ENCODE peak calls at places on chromosome 13, in eight cellular contexts. One of them, this sample, is unnamed.

GRCh38 chr13:21225841-21226581 is 49.6 kb downstream of the MRPL57 start:
- DNase-seq in neural progenitor cell: no peak
- DNase-seq in lower leg skin: no peak
- DNase-seq in lung: peak; percentile 23
- DNase-seq in choroid plexus epithelial cell: no peak
- DNase-seq in MM.1S: no peak
- DNase-seq in pancreas: no peak
- DNase-seq in stomach: no peak
- DNase-seq in this sample: no peak

GRCh38 chr13:59211636-59212035 is 952.1 kb downstream of the DIAPH3 start:
- DNase-seq in lung: no peak
- DNase-seq in lower leg skin: no peak
- DNase-seq in MM.1S: no peak
- DNase-seq in choroid plexus epithelial cell: no peak
- DNase-seq in neural progenitor cell: peak; percentile 23
- DNase-seq in stomach: no peak
- DNase-seq in pancreas: no peak
- DNase-seq in this sample: no peak

GRCh38 chr13:20231839-20232555 is at the start of gene GJB6:
- DNase-seq in lung: no peak
- DNase-seq in MM.1S: no peak
- DNase-seq in pancreas: peak; percentile 73
- DNase-seq in lower leg skin: no peak
- DNase-seq in neural progenitor cell: peak; percentile 82
- DNase-seq in choroid plexus epithelial cell: no peak
- DNase-seq in stomach: peak; percentile 31
- DNase-seq in this sample: no peak

GRCh38 chr13:84645196-84646071 is 763.2 kb upstream of the SLITRK1 start:
- DNase-seq in lung: no peak
- DNase-seq in neural progenitor cell: no peak
- DNase-seq in lower leg skin: no peak
- DNase-seq in pancreas: no peak
- DNase-seq in stomach: no peak
- DNase-seq in choroid plexus epithelial cell: peak; percentile 16
- DNase-seq in MM.1S: no peak
- DNase-seq in this sample: no peak

GRCh38 chr13:23753523-23753922 is 135.7 kb downstream of the MIPEP start:
- DNase-seq in stomach: no peak
- DNase-seq in choroid plexus epithelial cell: peak; percentile 48
- DNase-seq in lower leg skin: no peak
- DNase-seq in neural progenitor cell: no peak
- DNase-seq in MM.1S: no peak
- DNase-seq in pancreas: no peak
- DNase-seq in lung: no peak
- DNase-seq in this sample: no peak

GRCh38 chr13:75788494-75788991 is 152.4 kb downstream of the LMO7 start:
- DNase-seq in neural progenitor cell: no peak
- DNase-seq in stomach: peak; percentile 52
- DNase-seq in lung: peak; percentile 51
- DNase-seq in lower leg skin: no peak
- DNase-seq in pancreas: no peak
- DNase-seq in MM.1S: no peak
- DNase-seq in choroid plexus epithelial cell: peak; percentile 83
- DNase-seq in this sample: no peak

GRCh38 chr13:113273856-113274590 is 23.0 kb upstream of the LAMP1 start:
- DNase-seq in lower leg skin: no peak
- DNase-seq in choroid plexus epithelial cell: peak; percentile 86
- DNase-seq in neural progenitor cell: no peak
- DNase-seq in MM.1S: no peak
- DNase-seq in lung: peak; percentile 46
- DNase-seq in pancreas: no peak
- DNase-seq in stomach: no peak
- DNase-seq in this sample: peak; percentile 89

GRCh38 chr13:47252627-47253026 is 355.8 kb upstream of the HTR2A start:
- DNase-seq in pancreas: no peak
- DNase-seq in MM.1S: no peak
- DNase-seq in neural progenitor cell: no peak
- DNase-seq in lower leg skin: no peak
- DNase-seq in lung: no peak
- DNase-seq in stomach: no peak
- DNase-seq in choroid plexus epithelial cell: no peak
- DNase-seq in this sample: no peak

GRCh38 chr13:113408562-113408961 is 44.6 kb upstream of the GRTP1 start:
- DNase-seq in pancreas: peak; percentile 9
- DNase-seq in lung: no peak
- DNase-seq in MM.1S: no peak
- DNase-seq in neural progenitor cell: no peak
- DNase-seq in choroid plexus epithelial cell: no peak
- DNase-seq in stomach: no peak
- DNase-seq in lower leg skin: peak; percentile 37
- DNase-seq in this sample: no peak

GRCh38 chr13:42821437-42821836 is 40.1 kb downstream of the FAM216B start:
- DNase-seq in lung: no peak
- DNase-seq in choroid plexus epithelial cell: peak; percentile 91
- DNase-seq in MM.1S: no peak
- DNase-seq in neural progenitor cell: no peak
- DNase-seq in pancreas: no peak
- DNase-seq in stomach: no peak
- DNase-seq in lower leg skin: no peak
- DNase-seq in this sample: no peak

GRCh38 chr13:79710376-79710775 is 229.4 kb downstream of the NDFIP2 start:
- DNase-seq in choroid plexus epithelial cell: peak; percentile 70
- DNase-seq in MM.1S: no peak
- DNase-seq in pancreas: no peak
- DNase-seq in stomach: no peak
- DNase-seq in lung: no peak
- DNase-seq in lower leg skin: no peak
- DNase-seq in neural progenitor cell: no peak
- DNase-seq in this sample: peak; percentile 37

GRCh38 chr13:74452881-74453280 is 318.7 kb upstream of the KLF12 start:
- DNase-seq in pancreas: no peak
- DNase-seq in MM.1S: no peak
- DNase-seq in lower leg skin: no peak
- DNase-seq in choroid plexus epithelial cell: no peak
- DNase-seq in lung: no peak
- DNase-seq in neural progenitor cell: no peak
- DNase-seq in stomach: no peak
- DNase-seq in this sample: no peak

GRCh38 chr13:20414475-20415287 is 111.0 kb downstream of the CRYL1 start:
- DNase-seq in neural progenitor cell: no peak
- DNase-seq in pancreas: no peak
- DNase-seq in choroid plexus epithelial cell: no peak
- DNase-seq in lower leg skin: peak; percentile 80
- DNase-seq in stomach: no peak
- DNase-seq in MM.1S: no peak
- DNase-seq in lung: no peak
- DNase-seq in this sample: no peak

GRCh38 chr13:110230661-110231347 is 76.2 kb downstream of the COL4A1 start:
- DNase-seq in stomach: no peak
- DNase-seq in lung: no peak
- DNase-seq in MM.1S: no peak
- DNase-seq in choroid plexus epithelial cell: no peak
- DNase-seq in neural progenitor cell: no peak
- DNase-seq in pancreas: no peak
- DNase-seq in lower leg skin: no peak
- DNase-seq in this sample: no peak

GRCh38 chr13:95180513-95181245 is 120.6 kb downstream of the ABCC4 start:
- DNase-seq in lung: no peak
- DNase-seq in pancreas: no peak
- DNase-seq in neural progenitor cell: no peak
- DNase-seq in lower leg skin: no peak
- DNase-seq in MM.1S: no peak
- DNase-seq in stomach: no peak
- DNase-seq in choroid plexus epithelial cell: no peak
- DNase-seq in this sample: no peak

GRCh38 chr13:59625121-59625520 is 538.6 kb downstream of the DIAPH3 start:
- DNase-seq in MM.1S: no peak
- DNase-seq in pancreas: no peak
- DNase-seq in lower leg skin: no peak
- DNase-seq in stomach: no peak
- DNase-seq in neural progenitor cell: no peak
- DNase-seq in choroid plexus epithelial cell: no peak
- DNase-seq in lung: no peak
- DNase-seq in this sample: no peak

GRCh38 chr13:59543418-59543817 is 620.3 kb downstream of the DIAPH3 start:
- DNase-seq in stomach: no peak
- DNase-seq in choroid plexus epithelial cell: no peak
- DNase-seq in MM.1S: no peak
- DNase-seq in pancreas: no peak
- DNase-seq in lower leg skin: no peak
- DNase-seq in lung: no peak
- DNase-seq in neural progenitor cell: no peak
- DNase-seq in this sample: no peak

GRCh38 chr13:38641164-38641948 is 45.5 kb upstream of the FREM2 start:
- DNase-seq in MM.1S: peak; percentile 18
- DNase-seq in choroid plexus epithelial cell: peak; percentile 19
- DNase-seq in stomach: no peak
- DNase-seq in lower leg skin: no peak
- DNase-seq in lung: no peak
- DNase-seq in pancreas: no peak
- DNase-seq in neural progenitor cell: no peak
- DNase-seq in this sample: no peak
- TF ChIP-seq CTCF in MM.1S: peak; percentile 24
- TF ChIP-seq CTCF in choroid plexus epithelial cell: peak; percentile 50
- TF ChIP-seq CTCF in stomach: no peak
- TF ChIP-seq CTCF in lower leg skin: no peak
- TF ChIP-seq CTCF in lung: no peak
- TF ChIP-seq CTCF in pancreas: peak; percentile 15
- TF ChIP-seq CTCF in neural progenitor cell: peak; percentile 31
- TF ChIP-seq CTCF in this sample: peak; percentile 54

GRCh38 chr13:30466841-30467252 is 1.1 kb upstream of the HMGB1 start:
- DNase-seq in lower leg skin: no peak
- DNase-seq in lung: no peak
- DNase-seq in MM.1S: peak; percentile 72
- DNase-seq in pancreas: no peak
- DNase-seq in neural progenitor cell: no peak
- DNase-seq in stomach: no peak
- DNase-seq in choroid plexus epithelial cell: no peak
- DNase-seq in this sample: no peak
- H3K4me3 ChIP-seq in lower leg skin: no peak overlapping the region
- H3K4me3 ChIP-seq in lung: no peak overlapping the region
- H3K4me3 ChIP-seq in MM.1S: peak overlapping the region; percentile 55
- H3K4me3 ChIP-seq in pancreas: no peak overlapping the region
- H3K4me3 ChIP-seq in neural progenitor cell: peak overlapping the region; percentile 98
- H3K4me3 ChIP-seq in stomach: no peak overlapping the region
- H3K4me3 ChIP-seq in choroid plexus epithelial cell: no peak overlapping the region
- H3K4me3 ChIP-seq in this sample: no peak overlapping the region

DNA sequence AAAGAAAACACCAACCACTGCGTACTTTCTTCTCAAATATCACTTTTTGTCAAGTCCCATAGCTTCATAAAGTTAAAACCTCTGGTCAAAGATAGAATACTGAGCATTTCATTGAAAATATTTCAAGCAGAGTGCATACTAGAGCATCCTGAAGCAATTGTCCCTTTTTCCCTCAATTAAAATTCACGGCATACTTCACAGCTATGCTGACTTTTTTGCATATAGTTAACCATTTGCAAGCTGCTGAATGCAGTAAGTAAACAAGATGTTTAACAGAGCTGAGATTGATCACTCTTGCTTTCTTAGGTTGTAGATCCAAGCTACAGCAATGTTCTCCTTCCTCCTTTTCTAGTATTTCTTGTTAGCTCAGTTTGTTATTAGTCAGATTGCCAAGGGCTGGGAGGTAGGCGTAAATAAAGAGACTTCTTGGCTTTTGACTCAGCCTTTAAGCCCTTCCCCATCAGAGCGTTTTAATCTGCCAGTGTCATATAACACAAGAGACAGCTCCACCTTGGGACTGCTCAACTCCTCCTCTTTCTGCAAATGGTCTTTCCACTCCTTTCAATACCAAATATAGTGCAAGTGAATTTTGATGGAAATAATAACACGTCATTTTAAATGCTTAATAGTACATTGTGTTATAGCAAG is at the start of gene SLITRK6:
- DNase-seq in choroid plexus epithelial cell: peak; percentile 85
- DNase-seq in stomach: no peak
- DNase-seq in pancreas: no peak
- DNase-seq in lung: no peak
- DNase-seq in MM.1S: no peak
- DNase-seq in neural progenitor cell: peak; percentile 74
- DNase-seq in lower leg skin: no peak
- DNase-seq in this sample: no peak
- TF ChIP-seq CTCF in choroid plexus epithelial cell: peak; percentile 48
- TF ChIP-seq CTCF in stomach: no peak
- TF ChIP-seq CTCF in pancreas: no peak
- TF ChIP-seq CTCF in lung: no peak
- TF ChIP-seq CTCF in MM.1S: no peak
- TF ChIP-seq CTCF in neural progenitor cell: peak; percentile 27
- TF ChIP-seq CTCF in lower leg skin: no peak
- TF ChIP-seq CTCF in this sample: no peak

DNA sequence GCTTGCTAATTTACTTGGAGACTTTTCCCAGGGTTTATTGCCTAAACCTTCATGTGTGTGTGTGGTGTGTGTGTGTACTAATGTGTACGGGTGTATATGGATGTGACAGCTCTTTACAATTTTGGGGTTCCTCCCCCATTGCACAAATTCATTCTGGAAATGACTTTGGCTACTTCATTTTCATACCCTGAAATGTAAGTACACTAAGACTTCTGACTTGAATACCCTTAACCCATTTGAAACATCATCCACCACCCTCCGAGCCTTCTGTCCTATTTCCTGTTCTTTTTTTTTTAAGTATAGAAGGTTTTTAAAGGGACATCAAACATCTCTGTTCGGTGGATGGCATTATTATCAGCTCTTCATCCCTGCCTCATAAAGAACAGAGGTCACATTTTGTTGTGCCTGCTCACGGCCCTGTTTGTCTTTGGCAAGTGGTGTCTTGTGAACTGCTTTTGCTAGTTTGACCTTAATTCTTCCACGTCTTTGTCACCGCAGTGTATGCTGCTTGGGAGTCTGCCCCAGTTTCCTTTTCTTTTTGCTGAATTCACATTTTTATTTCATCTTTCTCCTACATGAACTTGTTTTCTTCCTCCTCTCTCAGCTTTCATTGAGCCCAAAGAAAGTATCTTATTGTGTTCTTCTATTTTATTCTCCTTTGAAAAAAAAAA is 228.3 kb downstream of the FOXO1 start:
- DNase-seq in stomach: no peak
- DNase-seq in lower leg skin: no peak
- DNase-seq in MM.1S: no peak
- DNase-seq in choroid plexus epithelial cell: no peak
- DNase-seq in neural progenitor cell: no peak
- DNase-seq in lung: no peak
- DNase-seq in pancreas: no peak
- DNase-seq in this sample: no peak
- H3K4me3 ChIP-seq in stomach: no peak overlapping the region
- H3K4me3 ChIP-seq in lower leg skin: no peak overlapping the region
- H3K4me3 ChIP-seq in MM.1S: no peak overlapping the region
- H3K4me3 ChIP-seq in choroid plexus epithelial cell: no peak overlapping the region
- H3K4me3 ChIP-seq in neural progenitor cell: no peak overlapping the region
- H3K4me3 ChIP-seq in lung: no peak overlapping the region
- H3K4me3 ChIP-seq in pancreas: no peak overlapping the region
- H3K4me3 ChIP-seq in this sample: no peak overlapping the region

DNA sequence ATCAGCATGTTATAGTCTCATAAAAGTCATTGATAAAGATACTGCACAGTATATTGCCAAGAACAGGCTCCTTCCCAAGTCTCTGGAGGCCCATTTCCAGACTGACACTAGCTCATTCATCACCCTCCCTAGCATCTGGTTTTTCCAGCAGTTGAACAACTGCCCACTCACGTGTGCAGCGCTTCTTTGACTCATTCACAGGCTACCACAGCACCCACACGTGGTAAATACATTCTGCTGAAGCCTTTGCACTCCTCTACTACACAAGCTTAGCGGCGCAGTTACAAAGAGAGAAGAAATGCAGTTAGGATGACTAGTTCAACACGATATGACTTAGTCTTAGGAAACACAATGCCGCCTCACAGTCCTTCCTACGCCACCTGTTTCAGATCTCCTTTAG is 87.7 kb downstream of the DOCK9 start:
- DNase-seq in neural progenitor cell: no peak
- DNase-seq in MM.1S: no peak
- DNase-seq in choroid plexus epithelial cell: peak; percentile 60
- DNase-seq in lower leg skin: no peak
- DNase-seq in lung: no peak
- DNase-seq in pancreas: no peak
- DNase-seq in stomach: no peak
- DNase-seq in this sample: peak; percentile 9
- TF ChIP-seq CTCF in neural progenitor cell: no peak
- TF ChIP-seq CTCF in MM.1S: no peak
- TF ChIP-seq CTCF in choroid plexus epithelial cell: no peak
- TF ChIP-seq CTCF in lower leg skin: no peak
- TF ChIP-seq CTCF in lung: no peak
- TF ChIP-seq CTCF in pancreas: no peak
- TF ChIP-seq CTCF in stomach: no peak
- TF ChIP-seq CTCF in this sample: no peak

This sample was measured in epithelial cell of proximal tubule.